ENCODE peak calls at places on chromosome 16, in four cellular contexts. R is HFFc6, F is fibroblast of pulmonary artery, V is mucosa of descending colon. J is an unnamed sample.

GRCh38 chr16:19382887-19383816 is 34.5 kb upstream of the TMC5 start:
- DNase-seq in V (peak; percentile 50), R (no peak), F (no peak), J (peak; percentile 36)

GRCh38 chr16:70737377-70738082 is 51.7 kb upstream of the MTSS2 start:
- DNase-seq in R (peak; percentile 92), F (peak; percentile 73), V (peak; percentile 76), J (no peak)

GRCh38 chr16:75264999-75265910 is 13.8 kb upstream of the BCAR1 start:
- DNase-seq in F (no peak), V (peak; percentile 81), R (no peak), J (no peak)

GRCh38 chr16:81723098-81723723 is 55.9 kb upstream of the PLCG2 start:
- DNase-seq in V (no peak), F (peak; percentile 90), R (peak; percentile 79), J (peak; percentile 74)

GRCh38 chr16:90048347-90048722 is 28.8 kb downstream of the PRDM7 start:
- DNase-seq in V (no peak), F (no peak), R (no peak), J (no peak)

GRCh38 chr16:12406158-12406557 is 397.5 kb downstream of the CPPED1 start:
- DNase-seq in F (no peak), V (no peak), R (no peak), J (no peak)

GRCh38 chr16:69017036-69017783 is 88.2 kb upstream of the HAS3 start:
- DNase-seq in V (no peak), R (peak; percentile 71), F (peak; percentile 50), J (no peak)

GRCh38 chr16:87383522-87384161 is at the start of gene FBXO31:
- DNase-seq in F (peak; percentile 87), R (peak; percentile 90), V (peak; percentile 91), J (peak; percentile 75)

GRCh38 chr16:46896314-46896968 is 12.3 kb downstream of the GPT2 start:
- DNase-seq in R (no peak), F (peak; percentile 56), V (no peak), J (no peak)

GRCh38 chr16:81313731-81314602 is 795 bp upstream of the GAN start:
- DNase-seq in F (peak; percentile 14), R (peak; percentile 31), V (no peak), J (no peak)

GRCh38 chr16:55955845-55956244 is 80.7 kb upstream of the CES5A start:
- DNase-seq in F (no peak), V (no peak), R (no peak), J (no peak)

GRCh38 chr16:2852731-2853507 is 5.1 kb downstream of the PRSS22 start:
- DNase-seq in R (no peak), F (no peak), V (no peak), J (no peak)

GRCh38 chr16:89924298-89924924 is 1.3 kb downstream of the TUBB3 start:
- DNase-seq in V (no peak), F (peak; percentile 54), R (peak; percentile 52), J (no peak)

GRCh38 chr16:15765880-15766279 is 90.9 kb downstream of the MYH11 start:
- DNase-seq in F (peak; percentile 48), V (no peak), R (peak; percentile 49), J (peak; percentile 45)

GRCh38 chr16:24538756-24539294 is 541 bp upstream of the RBBP6 start:
- DNase-seq in F (no peak), V (no peak), R (peak; percentile 74), J (peak; percentile 73)
- TF ChIP-seq CTCF in F (peak; percentile 31), V (no peak), R (no peak), J (no peak)

DNA sequence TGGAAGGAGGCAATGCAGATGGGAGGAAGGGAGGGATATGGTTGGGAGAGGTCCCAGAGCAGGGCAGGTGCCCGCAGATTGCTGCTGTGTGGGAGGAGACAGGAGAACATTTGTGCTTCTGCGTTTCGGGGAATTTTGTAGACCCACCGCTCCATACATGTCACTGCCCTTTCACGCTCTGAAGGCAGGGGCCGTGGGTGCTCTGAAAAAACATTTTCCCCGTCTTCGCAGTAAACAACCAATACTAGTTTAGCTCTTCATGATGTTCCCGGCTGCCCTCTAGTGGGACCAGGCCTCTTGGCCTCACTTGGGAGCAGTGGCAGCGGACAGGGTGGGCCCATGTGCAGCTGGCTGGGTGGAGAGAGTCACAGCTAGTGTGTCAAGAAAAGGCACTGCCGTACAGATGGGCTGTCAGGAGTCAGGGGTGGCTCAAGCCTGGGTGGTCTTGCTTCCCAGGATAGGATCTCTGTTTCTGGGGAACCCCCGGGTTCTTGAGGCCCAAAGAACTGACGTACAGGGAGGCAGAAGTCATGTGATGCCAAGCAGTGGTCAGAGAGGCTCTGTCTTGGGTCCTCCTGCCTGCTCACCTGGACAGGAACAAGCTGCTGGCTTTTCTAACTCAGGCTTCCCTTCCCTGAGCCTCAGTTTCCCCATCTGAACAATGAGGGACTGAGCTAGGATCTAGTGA is 46.5 kb upstream of the CPNE2 start:
- DNase-seq in R (peak; percentile 27), V (no peak), F (peak; percentile 75), J (no peak)
- TF ChIP-seq CTCF in R (peak; percentile 70), V (peak; percentile 22), F (peak; percentile 89), J (peak; percentile 42)

DNA sequence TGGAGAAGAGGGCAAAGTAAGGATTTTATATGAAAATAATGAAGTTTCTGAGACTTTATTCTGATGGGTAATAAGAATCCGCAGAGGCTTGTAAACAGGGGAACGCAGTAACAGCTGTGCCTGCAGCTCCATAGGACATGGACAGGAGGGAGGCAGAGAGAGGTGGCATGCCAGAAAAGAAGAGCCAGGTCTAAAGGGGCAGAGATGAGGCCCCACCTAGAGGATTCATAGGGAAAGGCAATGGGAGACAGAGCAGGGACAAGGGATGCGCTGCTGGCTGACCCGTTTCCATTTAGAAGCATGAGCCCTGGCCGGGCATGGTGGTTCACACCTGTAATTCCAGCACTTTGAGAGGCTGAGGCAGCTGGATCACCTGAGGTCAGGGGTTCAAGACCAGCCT is 340.3 kb upstream of the CDH5 start:
- DNase-seq in V (no peak), R (no peak), F (peak; percentile 32), J (no peak)
- TF ChIP-seq CTCF in V (no peak), R (peak; percentile 59), F (peak; percentile 49), J (no peak)

DNA sequence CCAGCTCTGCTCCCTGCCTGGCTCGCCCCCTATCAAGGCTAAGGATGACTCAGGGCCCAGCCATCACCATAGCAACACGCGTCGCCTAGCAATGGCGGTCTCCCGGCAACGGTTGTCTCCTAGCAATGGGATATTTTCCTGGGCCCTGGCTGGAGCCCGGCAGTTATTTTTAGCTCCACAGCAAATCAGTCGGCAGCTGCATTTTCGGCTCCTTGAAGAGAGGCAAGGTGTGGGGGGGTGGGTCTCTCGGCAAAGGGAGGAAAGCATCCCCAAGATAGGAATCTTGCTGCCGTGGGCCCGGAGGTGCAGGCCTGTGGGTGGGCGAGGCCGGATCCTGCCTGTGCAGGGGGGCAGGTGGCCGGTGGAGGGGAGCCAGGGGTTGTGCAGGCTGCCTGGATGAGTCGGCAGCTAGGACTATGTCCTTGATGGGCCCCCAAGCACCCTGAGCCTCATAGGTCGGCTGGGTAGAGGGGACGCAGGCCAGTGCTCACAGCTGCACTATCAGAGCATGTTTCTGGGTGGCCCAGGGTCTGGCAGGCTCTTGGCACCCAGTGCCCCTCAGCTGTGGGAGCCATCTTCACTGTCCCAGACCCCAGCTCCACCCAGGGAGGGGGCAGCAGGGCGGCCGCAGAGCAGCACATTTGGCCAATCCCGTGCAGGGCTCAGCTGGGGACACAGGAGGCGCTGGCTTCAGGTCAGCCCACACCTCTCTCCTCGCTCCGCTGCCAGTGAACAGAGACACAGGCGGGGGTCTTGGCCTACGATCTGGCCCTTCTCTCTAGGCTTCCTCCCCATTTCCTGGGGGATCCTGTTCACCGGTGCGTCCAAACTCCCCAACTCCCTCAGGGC is 4.3 kb upstream of the FBXL16 start:
- DNase-seq in F (peak; percentile 85), R (peak; percentile 84), V (no peak), J (peak; percentile 66)
- TF ChIP-seq CTCF in F (no peak), R (no peak), V (no peak), J (no peak)

DNA sequence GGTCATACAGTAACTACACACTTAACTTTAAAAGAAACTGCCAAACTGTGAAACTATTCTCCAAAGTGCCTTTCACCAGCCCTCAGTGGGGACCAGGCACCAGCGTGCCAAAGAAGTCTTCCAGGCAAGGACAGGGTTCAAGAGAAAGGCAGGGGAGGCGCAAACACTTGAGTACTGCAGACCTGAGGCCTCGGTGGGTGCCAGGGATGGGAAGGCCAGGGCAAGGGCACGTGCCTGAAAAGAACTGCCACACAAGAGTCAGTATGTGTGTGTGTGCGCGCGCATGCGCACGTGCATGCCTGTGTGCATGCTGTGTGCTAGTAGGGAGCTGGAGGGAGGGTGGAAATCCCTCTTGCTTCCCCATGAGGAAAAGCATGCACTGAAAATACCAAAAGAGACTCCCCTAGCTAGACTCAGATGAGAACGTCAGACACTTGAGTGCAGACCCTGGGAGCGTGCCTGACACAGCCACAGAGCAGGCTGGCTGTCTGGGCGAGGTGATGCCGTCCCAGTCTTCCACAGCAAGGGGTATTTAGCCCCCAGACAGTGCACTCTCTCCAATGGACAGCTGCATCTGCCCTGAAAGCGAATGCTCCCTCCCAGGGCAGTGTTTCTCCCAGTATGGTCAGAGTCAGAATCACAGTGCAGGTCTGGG is 40.1 kb upstream of the GSG1L start:
- DNase-seq in F (no peak), V (peak; percentile 23), R (no peak), J (no peak)
- TF ChIP-seq CTCF in F (no peak), V (no peak), R (no peak), J (no peak)

GRCh38 chr16:11173426-11173825 is 82.6 kb downstream of the SOCS1 start:
- DNase-seq in R (no peak), F (no peak), V (no peak), J (peak; percentile 3)

GRCh38 chr16:11175106-11175795 is 80.8 kb downstream of the SOCS1 start:
- DNase-seq in R (no peak), V (peak; percentile 34), F (no peak), J (peak; percentile 15)

GRCh38 chr16:11171757-11172299 is 84.2 kb downstream of the SOCS1 start:
- DNase-seq in F (no peak), R (no peak), V (no peak), J (peak; percentile 26)

GRCh38 chr16:11175850-11176341 is 80.1 kb downstream of the SOCS1 start:
- DNase-seq in V (no peak), R (no peak), F (no peak), J (no peak)

GRCh38 chr16:11174141-11174540 is 81.9 kb downstream of the SOCS1 start:
- DNase-seq in V (no peak), F (no peak), R (no peak), J (peak; percentile 35)
- TF ChIP-seq CTCF in V (no peak), F (no peak), R (no peak), J (no peak)

J was measured in PC-9.